ENCODE peak calls at places on chromosomes 16 and 17, in four cellular contexts. Y is esophagus squamous epithelium, J is testis, P is AG04450. K is an unnamed sample.

GRCh38 chr17:67443931-67444597 is 67.0 kb downstream of the PITPNC1 start:
- DNase-seq in P (no peak), Y (no peak), J (no peak), K (no peak)

GRCh38 chr16:23333034-23333579 is 31.0 kb downstream of the SCNN1B start:
- DNase-seq in P (no peak), Y (no peak), J (no peak), K (no peak)

GRCh38 chr17:43398724-43399595 is at the start of gene ARL4D:
- DNase-seq in Y (no peak), J (peak; percentile 96), P (no peak), K (peak; percentile 87)

GRCh38 chr16:2477327-2477726 is 2.4 kb downstream of the TBC1D24 start:
- DNase-seq in P (no peak), Y (no peak), J (no peak), K (no peak)

GRCh38 chr16:10971560-10971961 is 27.2 kb downstream of the CLEC16A start:
- DNase-seq in Y (no peak), P (peak; percentile 88), J (peak; percentile 69), K (no peak)

GRCh38 chr17:55264273-55264639 is 504 bp upstream of the HLF start:
- DNase-seq in P (no peak), J (no peak), Y (no peak), K (no peak)

GRCh38 chr16:48556913-48557351 is 53.0 kb downstream of the N4BP1 start:
- DNase-seq in Y (no peak), J (no peak), P (peak; percentile 49), K (no peak)

GRCh38 chr16:77213542-77214108 is 14.4 kb downstream of the SYCE1L start:
- DNase-seq in P (peak; percentile 37), J (no peak), Y (no peak), K (no peak)

GRCh38 chr17:49890077-49890821 is 42.4 kb upstream of the TAC4 start:
- DNase-seq in Y (no peak), J (peak; percentile 30), P (no peak), K (no peak)

GRCh38 chr17:28819582-28819981 is 23.0 kb downstream of the FAM222B start:
- DNase-seq in J (no peak), Y (no peak), P (no peak), K (no peak)
- H3K27ac ChIP-seq in J (no peak overlapping the region), Y (no peak overlapping the region), P (no peak overlapping the region), K (no peak overlapping the region)

DNA sequence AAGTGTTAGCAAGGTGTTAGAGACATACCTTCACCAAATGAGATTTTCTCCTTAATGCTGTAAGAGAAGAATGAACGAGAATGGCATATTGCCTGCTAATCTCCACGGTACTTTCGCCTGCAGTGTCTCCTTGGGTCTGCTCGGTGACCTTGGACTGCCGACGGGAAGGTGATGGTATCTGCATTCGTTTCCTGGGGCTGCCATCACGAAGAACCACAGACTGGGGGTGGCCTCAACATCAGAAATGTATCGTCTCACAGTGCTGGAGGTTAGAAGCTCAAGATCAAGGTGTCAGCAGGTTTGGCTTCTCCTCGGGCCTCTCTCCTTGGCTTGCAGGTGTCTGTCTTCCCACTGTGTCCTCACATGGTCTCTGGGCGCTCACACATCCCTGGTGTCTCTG is 86.3 kb upstream of the TNRC6C start:
- DNase-seq in P (no peak), Y (no peak), J (no peak), K (no peak)
- H3K27ac ChIP-seq in P (no peak overlapping the region), Y (no peak overlapping the region), J (no peak overlapping the region), K (no peak overlapping the region)

GRCh38 chr16:50547340-50547865 is 793 bp upstream of the NKD1 start:
- DNase-seq in J (peak; percentile 37), P (no peak), Y (no peak), K (peak; percentile 79)

GRCh38 chr16:50549561-50549915 is 1.3 kb downstream of the NKD1 start:
- DNase-seq in Y (no peak), P (no peak), J (no peak), K (no peak)

GRCh38 chr16:50550035-50550434 is 1.8 kb downstream of the NKD1 start:
- DNase-seq in P (no peak), Y (no peak), J (peak; percentile 17), K (no peak)

GRCh38 chr16:50547944-50548658 is at the start of gene NKD1:
- DNase-seq in P (no peak), Y (no peak), J (peak; percentile 78), K (peak; percentile 83)

DNA sequence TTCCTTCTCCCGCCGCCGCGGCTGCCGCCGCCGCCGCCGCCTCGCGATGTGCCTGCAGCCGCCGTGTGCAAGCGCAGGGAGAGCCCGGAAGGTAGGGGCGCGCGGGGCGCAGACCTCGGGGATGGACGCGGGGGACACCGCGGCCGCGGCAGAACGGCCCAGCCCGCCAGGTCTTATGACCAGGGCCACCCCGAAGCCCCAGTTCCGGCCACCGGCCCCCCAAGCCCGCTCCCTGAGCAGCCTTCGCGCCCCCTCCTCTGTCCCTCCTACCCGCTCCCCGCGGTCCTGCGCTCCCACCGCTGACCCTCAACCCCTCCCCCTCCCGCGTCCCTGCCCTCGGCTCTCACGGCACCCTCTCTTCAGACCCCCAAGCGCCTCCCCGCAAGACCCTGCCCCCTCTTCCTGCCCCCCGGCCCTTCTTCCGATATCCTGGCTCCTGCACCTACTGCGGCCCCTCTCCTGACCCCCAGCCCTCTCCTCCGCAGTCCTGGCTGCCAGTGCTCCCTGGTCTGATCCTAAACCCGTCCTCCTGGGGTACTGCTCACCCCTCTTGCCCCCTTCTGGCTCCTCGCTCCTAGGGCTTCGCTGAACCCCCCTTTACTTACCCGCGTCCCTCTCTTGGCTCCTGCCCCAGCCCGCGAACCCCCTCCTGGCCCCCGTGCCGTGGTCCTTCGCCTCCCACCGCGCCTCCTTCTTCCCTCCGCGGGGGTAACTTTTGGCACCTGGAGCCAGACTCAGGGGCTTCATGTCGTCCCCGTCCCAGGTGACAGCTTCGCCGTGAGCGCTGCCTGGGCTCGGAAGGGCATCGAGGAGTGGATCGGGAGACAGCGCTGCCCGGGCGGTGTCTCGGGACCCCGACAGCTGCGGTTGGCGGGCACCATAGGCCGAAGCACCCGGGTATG is 714 bp downstream of the NKD1 start:
- DNase-seq in J (no peak), P (no peak), Y (no peak), K (peak; percentile 19)
- H3K27ac ChIP-seq in J (no peak overlapping the region), P (no peak overlapping the region), Y (peak overlapping the region; percentile 74), K (peak overlapping the region; percentile 26)

GRCh38 chr17:75588546-75589016 is 981 bp downstream of the MYO15B start:
- DNase-seq in Y (no peak), P (no peak), J (peak; percentile 49), K (peak; percentile 77)
- H3K27ac ChIP-seq in Y (peak overlapping the region; percentile 97), P (no peak overlapping the region), J (peak overlapping the region; percentile 76), K (peak overlapping the region; percentile 75)

DNA sequence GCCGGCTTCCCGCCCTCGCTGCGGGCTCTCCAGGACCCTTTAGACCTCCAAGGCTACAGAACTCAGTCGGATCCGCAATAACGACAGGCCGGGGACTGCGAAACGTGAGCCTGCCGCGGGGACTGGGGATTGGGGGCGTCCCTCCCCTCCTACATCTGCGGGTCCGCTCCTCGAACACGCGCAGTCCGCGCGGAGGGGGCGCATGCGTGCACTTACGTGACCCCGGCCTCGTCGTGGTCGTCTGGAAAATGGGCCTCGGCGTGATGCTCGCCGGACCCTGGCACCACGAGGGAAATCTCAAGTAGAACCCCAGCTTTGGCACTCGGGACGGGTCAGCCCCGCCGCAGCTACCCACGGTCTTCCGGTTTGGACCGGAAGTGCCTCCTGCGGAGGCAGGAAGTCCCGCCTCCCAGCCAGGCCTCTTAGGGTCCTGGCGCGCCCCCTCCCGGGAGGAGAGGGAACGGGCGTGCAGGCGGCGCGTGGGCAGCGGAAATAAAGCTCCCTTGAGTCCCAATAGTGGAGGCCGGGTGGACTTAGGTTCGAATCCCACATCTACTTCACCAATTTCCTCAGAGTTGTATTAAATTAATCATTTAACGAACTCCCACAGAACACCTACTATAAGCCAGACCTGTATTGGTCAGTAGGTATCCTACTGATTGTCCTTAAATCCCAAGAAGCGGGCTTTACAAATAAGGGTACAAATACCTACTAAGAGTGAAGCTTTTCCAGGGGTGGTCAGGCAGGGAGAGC is at the start of gene TAF1C:
- DNase-seq in P (peak; percentile 88), J (peak; percentile 97), Y (peak; percentile 72), K (peak; percentile 94)
- H3K27ac ChIP-seq in P (peak within 1 kb of the TSS; percentile 39), J (peak within 1 kb of the TSS; percentile 67), Y (peak within 1 kb of the TSS; percentile 86), K (peak within 1 kb of the TSS; percentile 40)

DNA sequence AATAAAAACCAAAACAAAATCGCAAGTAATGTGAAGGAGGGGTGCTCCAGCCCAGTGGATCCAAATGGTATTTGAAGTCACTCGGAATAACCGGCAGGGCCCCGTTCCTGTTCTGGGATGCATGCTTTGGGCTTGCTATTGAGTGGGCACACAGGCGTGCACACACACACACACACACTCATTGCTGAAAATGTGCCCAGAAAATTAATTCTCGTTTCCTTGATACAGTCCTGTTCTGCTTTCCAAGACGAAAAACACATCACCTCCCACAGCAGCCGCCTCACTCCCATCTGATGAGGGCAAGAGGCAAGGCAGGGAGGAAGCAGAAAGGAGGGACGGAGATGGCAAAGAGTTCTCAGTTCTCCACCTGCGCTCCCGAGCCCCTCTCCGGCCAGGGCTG is 62.2 kb upstream of the SDK2 start:
- DNase-seq in J (no peak), Y (no peak), P (no peak), K (no peak)
- H3K27ac ChIP-seq in J (no peak overlapping the region), Y (no peak overlapping the region), P (no peak overlapping the region), K (no peak overlapping the region)

GRCh38 chr16:68869492-68870084 is 26.3 kb downstream of the TANGO6 start:
- DNase-seq in P (no peak), J (no peak), Y (no peak), K (no peak)

GRCh38 chr16:68873635-68874471 is 30.5 kb downstream of the TANGO6 start:
- DNase-seq in J (no peak), P (no peak), Y (no peak), K (no peak)
- H3K27ac ChIP-seq in J (no peak overlapping the region), P (no peak overlapping the region), Y (no peak overlapping the region), K (no peak overlapping the region)